ENCODE peak calls at places on chromosome 2, in five cellular contexts. Y is BJ, X is endothelial cell of umbilical vein, F is heart right ventricle, H is endodermal cell. J is an unnamed sample.

GRCh38 chr2:199798881-199799580 is 52.0 kb downstream of the FTCDNL1 start:
- DNase-seq in Y (no peak), X (peak; percentile 61), F (peak; percentile 40), H (no peak), J (no peak)

GRCh38 chr2:80499095-80499494 is 194.5 kb upstream of the LRRTM1 start:
- DNase-seq in Y (no peak), X (no peak), F (peak; percentile 51), H (peak; percentile 58), J (peak; percentile 25)

GRCh38 chr2:63444565-63445288 is 143.6 kb downstream of the WDPCP start:
- DNase-seq in Y (no peak), X (no peak), F (no peak), H (no peak), J (no peak)

GRCh38 chr2:151520976-151521375 is 111.3 kb downstream of the RIF1 start:
- DNase-seq in Y (no peak), X (no peak), F (no peak), H (no peak), J (no peak)

GRCh38 chr2:46239847-46240181 is 57.4 kb upstream of the EPAS1 start:
- DNase-seq in Y (no peak), X (no peak), F (no peak), H (no peak), J (no peak)

GRCh38 chr2:58512878-58513277 is 271.8 kb upstream of the FANCL start:
- DNase-seq in Y (no peak), X (no peak), F (no peak), H (no peak), J (no peak)

GRCh38 chr2:105786231-105787230 is 41.8 kb downstream of the NCK2 start:
- DNase-seq in Y (no peak), X (no peak), F (no peak), H (no peak), J (no peak)

GRCh38 chr2:192123847-192124246 is 70.9 kb downstream of the TMEFF2 start:
- DNase-seq in Y (no peak), X (no peak), F (no peak), H (no peak), J (no peak)

GRCh38 chr2:9377461-9378097 is 45.7 kb downstream of the ITGB1BP1 start:
- DNase-seq in Y (no peak), X (no peak), F (no peak), H (no peak), J (peak; percentile 16)

GRCh38 chr2:64338910-64339500 is 115.0 kb upstream of the LGALSL start:
- DNase-seq in Y (no peak), X (no peak), F (no peak), H (peak; percentile 61), J (no peak)

GRCh38 chr2:118492335-118492734 is 355.1 kb downstream of the EN1 start:
- DNase-seq in Y (no peak), X (peak; percentile 5), F (no peak), H (peak; percentile 10), J (peak; percentile 14)

GRCh38 chr2:225600444-225600843 is 200.9 kb downstream of the NYAP2 start:
- DNase-seq in Y (no peak), X (no peak), F (no peak), H (no peak), J (no peak)

GRCh38 chr2:229520582-229521221 is 193.7 kb downstream of the DNER start:
- DNase-seq in Y (no peak), X (no peak), F (no peak), H (no peak), J (no peak)

GRCh38 chr2:219510512-219511135 is 3.7 kb upstream of the ASIC4 start:
- DNase-seq in Y (no peak), X (no peak), F (no peak), H (no peak), J (no peak)

GRCh38 chr2:166632616-166633015 is 138.6 kb upstream of the SCN7A start:
- DNase-seq in Y (peak; percentile 42), X (peak; percentile 39), F (no peak), H (peak; percentile 41), J (peak; percentile 74)

GRCh38 chr2:70203086-70203485 is 12.3 kb upstream of the C2orf42 start:
- DNase-seq in Y (no peak), X (no peak), F (no peak), H (no peak), J (no peak)

DNA sequence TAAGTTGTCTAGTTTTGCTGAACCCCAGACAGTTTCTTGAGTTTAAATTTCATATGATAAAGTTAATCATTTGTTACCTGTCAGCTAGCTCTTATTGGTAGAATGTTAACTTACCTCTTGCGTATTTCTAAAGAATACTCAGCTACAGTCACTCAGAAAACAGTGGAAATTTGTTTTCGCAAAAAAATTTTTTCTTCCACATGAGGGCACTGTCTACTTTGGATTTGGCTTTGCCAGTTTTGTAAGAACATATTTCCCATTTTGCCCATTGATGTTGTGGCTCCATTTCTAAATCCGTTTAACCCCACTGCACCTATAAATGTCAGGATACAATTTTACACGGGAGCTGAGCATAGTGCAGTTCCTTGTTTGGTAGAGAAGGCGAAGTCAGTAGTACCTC is 19.1 kb upstream of the GCFC2 start:
- DNase-seq in Y (no peak), X (peak; percentile 29), F (no peak), H (no peak), J (no peak)
- TF ChIP-seq CTCF in Y (peak; percentile 23), X (peak; percentile 7), F (no peak), H (peak; percentile 65), J (peak; percentile 7)

DNA sequence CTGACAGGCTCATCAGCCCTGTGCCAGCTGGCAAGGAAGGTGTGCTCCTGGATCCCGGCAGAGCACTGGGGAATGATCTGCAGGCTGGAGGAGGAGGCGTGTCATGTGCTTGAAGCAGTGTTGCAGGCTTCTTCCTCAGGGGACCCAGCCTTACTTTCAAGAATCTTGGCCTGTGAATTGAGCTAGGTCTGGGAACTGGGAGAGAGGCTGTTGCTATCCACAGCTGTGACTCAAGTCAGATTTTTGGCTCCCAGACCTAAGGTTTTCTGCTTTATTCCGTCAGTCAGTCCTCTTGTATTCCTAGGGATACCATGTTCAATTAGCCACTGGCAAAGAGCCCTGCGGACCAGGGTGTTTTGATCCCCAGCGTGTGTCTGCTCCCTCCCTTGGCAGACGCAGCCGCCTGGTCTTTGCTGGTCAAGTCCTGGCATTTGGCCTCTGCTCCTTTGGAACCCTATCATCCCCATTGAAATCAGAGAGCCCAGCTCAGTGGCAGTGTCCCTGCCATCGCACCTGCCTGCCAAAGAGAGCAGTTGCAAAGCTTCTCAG is 32.4 kb downstream of the ASB1 start:
- DNase-seq in Y (no peak), X (no peak), F (peak; percentile 67), H (no peak), J (no peak)
- H3K4me3 ChIP-seq in Y (no peak overlapping the region), X (no peak overlapping the region), F (no peak overlapping the region), H (no peak overlapping the region), J (no peak overlapping the region)

DNA sequence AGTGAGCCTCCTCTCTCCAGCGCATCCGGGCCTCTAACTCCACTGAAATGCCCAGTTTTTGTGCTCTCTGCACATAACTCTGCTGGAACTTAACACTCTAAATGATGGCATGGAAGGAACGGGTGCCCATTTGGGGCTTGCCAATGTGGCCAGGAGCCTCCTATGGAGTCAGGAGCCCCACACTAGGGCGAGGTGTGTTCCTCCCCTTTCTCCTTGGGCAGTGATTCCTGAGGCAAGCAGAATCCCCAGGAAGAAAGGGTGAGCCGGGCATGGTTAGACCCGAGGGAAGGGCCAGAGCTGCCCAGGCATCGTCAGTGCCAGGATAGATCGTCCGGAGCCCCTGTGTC is 63.0 kb downstream of the DDX1 start:
- DNase-seq in Y (no peak), X (no peak), F (no peak), H (no peak), J (no peak)
- TF ChIP-seq CTCF in Y (no peak), X (no peak), F (no peak), H (no peak), J (no peak)

GRCh38 chr2:136117909-136118818 is at the start of gene CXCR4:
- DNase-seq in Y (no peak), X (peak; percentile 52), F (peak; percentile 76), H (peak; percentile 95), J (no peak)

GRCh38 chr2:136117391-136117841 is 533 bp downstream of the CXCR4 start:
- DNase-seq in Y (no peak), X (peak; percentile 52), F (peak; percentile 28), H (peak; percentile 79), J (no peak)

GRCh38 chr2:136118819-136119716 is 1.1 kb upstream of the CXCR4 start:
- DNase-seq in Y (no peak), X (no peak), F (peak; percentile 59), H (peak; percentile 83), J (no peak)

GRCh38 chr2:136121511-136121910 is 3.6 kb upstream of the CXCR4 start:
- DNase-seq in Y (no peak), X (no peak), F (no peak), H (no peak), J (no peak)

DNA sequence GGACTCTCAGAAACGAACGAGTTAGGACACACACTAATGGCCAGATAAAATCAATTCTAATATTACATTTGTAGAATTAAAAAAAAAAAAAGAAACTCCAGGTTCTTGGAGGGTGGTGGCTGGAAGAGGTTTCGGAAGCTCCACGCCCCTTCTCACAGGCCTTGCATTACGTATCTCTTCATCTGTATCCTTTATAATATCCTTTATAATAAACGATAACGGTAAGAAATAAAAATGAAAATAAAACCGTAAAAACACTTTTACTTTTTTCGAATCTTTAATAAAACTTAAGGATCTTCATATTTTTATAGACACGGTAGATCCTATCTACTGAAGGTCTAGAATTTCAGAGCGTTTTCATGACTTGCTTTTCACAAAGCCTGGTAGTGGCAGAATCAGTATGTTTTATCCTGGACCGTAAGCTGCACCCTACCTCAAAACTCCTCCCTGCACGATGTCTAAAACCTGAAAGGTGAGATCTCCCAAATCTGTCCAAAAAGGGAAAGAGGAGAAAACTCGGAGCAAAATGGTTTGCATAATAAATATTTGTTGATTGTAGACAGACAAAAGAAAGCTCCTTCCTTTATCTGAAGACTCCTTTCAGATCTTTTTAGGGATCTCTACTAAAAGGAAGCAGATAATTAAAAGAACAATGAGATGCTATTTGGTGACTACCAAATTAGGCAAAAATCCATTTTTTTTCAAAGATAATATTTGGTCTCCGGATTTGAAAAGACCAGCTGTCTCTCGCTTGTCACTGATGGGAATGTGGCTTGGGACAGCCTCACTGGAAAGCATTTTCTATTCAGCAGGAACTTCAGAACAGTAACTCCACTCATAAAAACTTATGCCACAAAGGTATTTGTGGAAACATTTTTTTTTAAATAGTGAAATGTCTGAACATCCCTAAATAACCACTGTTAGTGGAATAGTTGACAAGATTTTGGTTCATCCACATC is 2.0 kb upstream of the CXCR4 start:
- DNase-seq in Y (no peak), X (no peak), F (no peak), H (no peak), J (no peak)
- H3K4me3 ChIP-seq in Y (no peak overlapping the region), X (no peak overlapping the region), F (no peak overlapping the region), H (peak overlapping the region; percentile 98), J (no peak overlapping the region)

GRCh38 chr2:204317640-204318039 is 227.6 kb upstream of the PARD3B start:
- DNase-seq in Y (no peak), X (no peak), F (no peak), H (no peak), J (no peak)

GRCh38 chr2:204321027-204321800 is 224.1 kb upstream of the PARD3B start:
- DNase-seq in Y (no peak), X (no peak), F (no peak), H (no peak), J (no peak)

GRCh38 chr2:204325468-204325867 is 219.8 kb upstream of the PARD3B start:
- DNase-seq in Y (peak; percentile 20), X (peak; percentile 89), F (peak; percentile 76), H (peak; percentile 88), J (peak; percentile 61)

GRCh38 chr2:204321910-204322765 is 223.1 kb upstream of the PARD3B start:
- DNase-seq in Y (no peak), X (peak; percentile 92), F (peak; percentile 68), H (no peak), J (peak; percentile 29)
- TF ChIP-seq CTCF in Y (no peak), X (no peak), F (no peak), H (no peak), J (no peak)